ENCODE peak calls at places on chromosomes 16 and 17, in ten cellular contexts. M, P, N, W, O, Z, G, I, B and S are unnamed samples.
A peak's percentile ranks its signal among the peaks of the same experiment; 100 is the strongest.

GRCh38 chr17:73197141-73197540 is 4.3 kb downstream of the COG1 start:
- DNase-seq in M (no peak), P (no peak), N (no peak), W (no peak), O (no peak), Z (no peak), G (no peak), I (no peak), B (no peak), S (no peak)

GRCh38 chr16:770411-770810 is 9.9 kb downstream of the MSLN start:
- DNase-seq in M (no peak), P (no peak), N (no peak), W (no peak), O (no peak), Z (no peak), G (no peak), I (no peak), B (no peak), S (no peak)

GRCh38 chr16:60206511-60206910 is 1472.4 kb upstream of the GOT2 start:
- DNase-seq in M (no peak), P (peak; percentile 17), N (no peak), W (no peak), O (no peak), Z (no peak), G (no peak), I (no peak), B (no peak), S (no peak)

GRCh38 chr16:50531359-50531758 is 16.8 kb upstream of the NKD1 start:
- DNase-seq in M (no peak), P (no peak), N (no peak), W (peak; percentile 52), O (no peak), Z (no peak), G (no peak), I (no peak), B (no peak), S (peak; percentile 5)

GRCh38 chr16:1960665-1961630 is 1.6 kb downstream of the NDUFB10 start:
- DNase-seq in M (peak; percentile 48), P (peak; percentile 37), N (no peak), W (no peak), O (no peak), Z (no peak), G (peak; percentile 72), I (peak; percentile 64), B (peak; percentile 39), S (no peak)

GRCh38 chr17:81217531-81217930 is 5.2 kb downstream of the CEP131 start:
- DNase-seq in M (no peak), P (no peak), N (no peak), W (no peak), O (no peak), Z (no peak), G (no peak), I (no peak), B (no peak), S (no peak)

GRCh38 chr17:6456914-6457687 is 12.8 kb downstream of the PIMREG start:
- DNase-seq in M (peak; percentile 67), P (no peak), N (no peak), W (no peak), O (peak; percentile 90), Z (no peak), G (no peak), I (no peak), B (peak; percentile 33), S (peak; percentile 50)

GRCh38 chr17:68457168-68457538 is at the start of gene WIPI1:
- DNase-seq in M (no peak), P (no peak), N (no peak), W (peak; percentile 89), O (peak; percentile 93), Z (no peak), G (peak; percentile 71), I (no peak), B (peak; percentile 79), S (no peak)

GRCh38 chr17:8868529-8868951 is 1.1 kb upstream of the PIK3R6 start:
- DNase-seq in M (no peak), P (no peak), N (no peak), W (peak; percentile 69), O (no peak), Z (no peak), G (no peak), I (no peak), B (no peak), S (no peak)

GRCh38 chr17:4555863-4556646 is 871 bp upstream of the MYBBP1A start:
- DNase-seq in M (no peak), P (peak; percentile 48), N (no peak), W (no peak), O (peak; percentile 39), Z (no peak), G (no peak), I (no peak), B (no peak), S (no peak)

GRCh38 chr17:1018547-1018946 is 21.6 kb downstream of the TIMM22 start:
- DNase-seq in M (no peak), P (no peak), N (no peak), W (no peak), O (no peak), Z (no peak), G (no peak), I (no peak), B (no peak), S (no peak)

GRCh38 chr17:49836111-49837030 is 11.5 kb downstream of the TAC4 start:
- DNase-seq in M (peak; percentile 14), P (no peak), N (no peak), W (no peak), O (no peak), Z (no peak), G (no peak), I (no peak), B (peak; percentile 58), S (peak; percentile 57)

GRCh38 chr17:47145351-47145750 is 43.7 kb downstream of the CDC27 start:
- DNase-seq in M (no peak), P (peak; percentile 1), N (no peak), W (no peak), O (no peak), Z (no peak), G (no peak), I (no peak), B (no peak), S (no peak)

GRCh38 chr17:3845361-3845753 is 689 bp downstream of the NCBP3 start:
- DNase-seq in M (peak; percentile 8), P (no peak), N (peak; percentile 33), W (no peak), O (no peak), Z (peak; percentile 28), G (no peak), I (no peak), B (no peak), S (no peak)

GRCh38 chr16:31438414-31438813 is 4.2 kb downstream of the ZNF843 start:
- DNase-seq in M (no peak), P (no peak), N (no peak), W (no peak), O (no peak), Z (no peak), G (peak; percentile 62), I (no peak), B (no peak), S (no peak)

GRCh38 chr16:86823895-86824671 is 245.7 kb downstream of the FOXL1 start:
- DNase-seq in M (peak; percentile 80), P (no peak), N (no peak), W (no peak), O (no peak), Z (no peak), G (no peak), I (no peak), B (no peak), S (no peak)

GRCh38 chr17:1485311-1485747 is 7.2 kb downstream of the MYO1C start:
- DNase-seq in M (peak; percentile 27), P (peak; percentile 87), N (peak; percentile 55), W (no peak), O (peak; percentile 89), Z (peak; percentile 51), G (peak; percentile 53), I (no peak), B (peak; percentile 66), S (peak; percentile 39)

GRCh38 chr16:46883353-46883689 is 841 bp upstream of the GPT2 start:
- DNase-seq in M (no peak), P (peak; percentile 21), N (no peak), W (no peak), O (no peak), Z (no peak), G (no peak), I (no peak), B (no peak), S (no peak)

DNA sequence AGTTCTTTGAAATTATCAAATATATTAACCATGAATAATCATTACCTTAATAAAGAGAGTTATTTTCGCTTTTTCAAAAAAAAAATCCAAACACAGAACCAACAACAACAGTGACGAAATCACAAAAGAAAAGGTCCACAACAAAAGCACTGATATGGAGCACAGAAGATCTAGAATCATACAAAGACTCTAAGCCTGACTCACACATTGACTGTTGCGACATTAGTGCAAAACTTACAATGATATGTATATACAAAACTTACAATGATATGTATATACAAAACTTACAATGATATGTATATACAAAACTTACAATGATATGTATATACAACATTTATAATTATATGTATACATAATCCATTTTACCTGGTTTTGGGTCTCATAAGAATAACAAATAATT is 117.7 kb downstream of the USP22 start:
- DNase-seq in M (peak; percentile 43), P (no peak), N (no peak), W (no peak), O (no peak), Z (no peak), G (no peak), I (no peak), B (no peak), S (no peak)
- H3K9me3 ChIP-seq in M (no peaks in the 10 kb centered on the region), P (no peaks in the 10 kb centered on the region), N (no peaks in the 10 kb centered on the region), W (no peaks in the 10 kb centered on the region), O (no peaks in the 10 kb centered on the region), Z (no peaks in the 10 kb centered on the region), G (no peaks in the 10 kb centered on the region), I (no peaks in the 10 kb centered on the region), B (no peaks in the 10 kb centered on the region), S (no peaks in the 10 kb centered on the region)

GRCh38 chr17:10370209-10370608 is 2.6 kb downstream of the MYH13 start:
- DNase-seq in M (no peak), P (no peak), N (no peak), W (no peak), O (no peak), Z (no peak), G (no peak), I (no peak), B (no peak), S (no peak)
- H3K36me3 ChIP-seq in M (no peaks in the 10 kb centered on the region), P (no peaks in the 10 kb centered on the region), N (no peaks in the 10 kb centered on the region), W (no peaks in the 10 kb centered on the region), O (no peaks in the 10 kb centered on the region), Z (no peaks in the 10 kb centered on the region), G (no peaks in the 10 kb centered on the region), I (no peaks in the 10 kb centered on the region), B (no peaks in the 10 kb centered on the region), S (no peaks in the 10 kb centered on the region)

DNA sequence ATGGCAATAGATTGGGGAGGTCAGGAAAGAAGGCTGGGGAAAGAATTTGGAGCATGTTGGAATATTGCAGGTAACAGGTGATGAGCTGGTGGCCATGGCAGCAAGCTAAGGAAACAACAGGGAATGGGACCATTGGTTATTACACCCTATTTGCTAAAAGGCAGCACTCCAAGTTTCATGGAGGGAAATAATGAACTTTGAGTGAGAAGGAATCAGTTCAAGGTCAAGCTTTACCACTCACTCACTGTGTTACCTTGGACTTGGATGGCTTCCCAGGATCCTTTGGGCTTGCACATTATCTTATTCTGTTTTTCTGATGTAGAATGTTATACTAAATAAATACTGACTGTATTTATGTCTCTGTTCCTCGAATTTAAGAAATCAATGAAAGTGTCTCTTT is 792.8 kb upstream of the CDH8 start:
- DNase-seq in M (no peak), P (no peak), N (no peak), W (no peak), O (no peak), Z (no peak), G (no peak), I (no peak), B (no peak), S (no peak)
- H3K9me3 ChIP-seq in M (no peaks in the 10 kb centered on the region), P (no peaks in the 10 kb centered on the region), N (no peaks in the 10 kb centered on the region), W (no peaks in the 10 kb centered on the region), O (no peaks in the 10 kb centered on the region), Z (no peaks in the 10 kb centered on the region), G (no peaks in the 10 kb centered on the region), I (peaks cover 27% of the 10 kb centered on the region), B (no peaks in the 10 kb centered on the region), S (no peaks in the 10 kb centered on the region)

GRCh38 chr16:56607675-56608042 is 725 bp upstream of the MT2A start:
- DNase-seq in M (no peak), P (no peak), N (no peak), W (no peak), O (no peak), Z (no peak), G (no peak), I (no peak), B (no peak), S (no peak)
- H3K36me3 ChIP-seq in M (no peaks in the 10 kb centered on the region), P (no peaks in the 10 kb centered on the region), N (no peaks in the 10 kb centered on the region), W (no peaks in the 10 kb centered on the region), O (no peaks in the 10 kb centered on the region), Z (no peaks in the 10 kb centered on the region), G (no peaks in the 10 kb centered on the region), I (no peaks in the 10 kb centered on the region), B (no peaks in the 10 kb centered on the region), S (no peaks in the 10 kb centered on the region)